ENCODE peak calls at places on chromosomes 11 and 22, in five cellular contexts. C is body of pancreas, J is GM23338, W is AG09309, S is AG10803. U is an unnamed sample.

GRCh38 chr11:109867784-109868183 is 225.4 kb upstream of the ZC3H12C start:
- DNase-seq in C (no peak), J (no peak), W (no peak), S (no peak), U (no peak)

GRCh38 chr22:35742342-35743100 is 24.8 kb downstream of the APOL5 start:
- DNase-seq in C (no peak), J (no peak), W (peak; percentile 46), S (peak; percentile 85), U (peak; percentile 83)

GRCh38 chr11:76443254-76443935 is 1.4 kb upstream of the EMSY start:
- DNase-seq in C (no peak), J (no peak), W (no peak), S (no peak), U (no peak)

GRCh38 chr11:132245558-132246385 is 875.4 kb downstream of the NTM start:
- DNase-seq in C (no peak), J (peak; percentile 48), W (no peak), S (no peak), U (no peak)

GRCh38 chr11:71263391-71263790 is 11.0 kb upstream of the SHANK2 start:
- DNase-seq in C (no peak), J (no peak), W (no peak), S (peak; percentile 38), U (no peak)

GRCh38 chr22:44530106-44530505 is 32.1 kb upstream of the RTL6 start:
- DNase-seq in C (no peak), J (no peak), W (no peak), S (peak; percentile 49), U (no peak)

GRCh38 chr11:126410649-126411048 is 55.2 kb downstream of the ST3GAL4 start:
- DNase-seq in C (no peak), J (no peak), W (no peak), S (peak; percentile 75), U (no peak)

GRCh38 chr11:124752471-124753100 is 531 bp upstream of the VSIG2 start:
- DNase-seq in C (no peak), J (peak; percentile 60), W (no peak), S (no peak), U (no peak)

GRCh38 chr11:57375490-57375889 is 5.5 kb downstream of the PRG3 start:
- DNase-seq in C (no peak), J (no peak), W (no peak), S (no peak), U (no peak)

GRCh38 chr11:75280227-75280671 is 39.7 kb downstream of the TPBGL start:
- DNase-seq in C (peak; percentile 82), J (peak; percentile 92), W (no peak), S (peak; percentile 54), U (peak; percentile 23)

GRCh38 chr11:71252782-71253730 is 679 bp upstream of the SHANK2 start:
- DNase-seq in C (peak; percentile 73), J (peak; percentile 85), W (peak; percentile 27), S (peak; percentile 63), U (peak; percentile 18)

GRCh38 chr22:46233231-46233630 is 16.9 kb downstream of the CDPF1 start:
- DNase-seq in C (peak; percentile 75), J (no peak), W (no peak), S (peak; percentile 41), U (no peak)

GRCh38 chr11:93236741-93237675 is 39.2 kb upstream of the SLC36A4 start:
- DNase-seq in C (peak; percentile 51), J (peak; percentile 80), W (peak; percentile 8), S (peak; percentile 36), U (peak; percentile 28)

GRCh38 chr11:9850224-9850895 is 186.5 kb downstream of the SWAP70 start:
- DNase-seq in C (no peak), J (no peak), W (no peak), S (peak; percentile 84), U (no peak)

GRCh38 chr11:8442301-8442700 is 151.7 kb downstream of the STK33 start:
- DNase-seq in C (no peak), J (peak; percentile 27), W (no peak), S (no peak), U (no peak)

GRCh38 chr22:29994027-29994715 is 86.1 kb upstream of the HORMAD2 start:
- DNase-seq in C (no peak), J (no peak), W (no peak), S (peak; percentile 71), U (peak; percentile 22)

GRCh38 chr11:118211006-118211405 is 13.8 kb downstream of the JAML start:
- DNase-seq in C (no peak), J (peak; percentile 77), W (no peak), S (peak; percentile 70), U (no peak)

GRCh38 chr11:112884012-112884767 is 77.0 kb upstream of the NCAM1 start:
- DNase-seq in C (no peak), J (no peak), W (no peak), S (peak; percentile 23), U (no peak)

GRCh38 chr11:6817668-6818067 is 18.2 kb upstream of the OR6A2 start:
- DNase-seq in C (no peak), J (peak; percentile 70), W (no peak), S (no peak), U (no peak)

GRCh38 chr11:134637091-134638015 is 225.3 kb upstream of the B3GAT1 start:
- DNase-seq in C (no peak), J (no peak), W (no peak), S (no peak), U (no peak)

GRCh38 chr22:29343313-29343805 is 27.9 kb upstream of the RASL10A start:
- DNase-seq in C (peak; percentile 92), J (no peak), W (peak; percentile 25), S (peak; percentile 78), U (peak; percentile 59)

GRCh38 chr22:45216133-45217003 is 24.3 kb downstream of the KIAA0930 start:
- DNase-seq in C (peak; percentile 79), J (peak; percentile 68), W (no peak), S (no peak), U (no peak)

GRCh38 chr11:6625832-6626420 is 6.7 kb upstream of the TPP1 start:
- DNase-seq in C (no peak), J (no peak), W (no peak), S (no peak), U (no peak)

GRCh38 chr22:40642316-40642715 is 5.8 kb upstream of the MRTFA start:
- DNase-seq in C (no peak), J (no peak), W (no peak), S (no peak), U (no peak)

GRCh38 chr11:1382831-1383607 is 6.7 kb upstream of the BRSK2 start:
- DNase-seq in C (peak; percentile 85), J (peak; percentile 81), W (no peak), S (peak; percentile 48), U (no peak)

GRCh38 chr22:30398685-30399680 is 2.2 kb downstream of the SEC14L2 start:
- DNase-seq in C (no peak), J (no peak), W (no peak), S (no peak), U (no peak)

GRCh38 chr11:71153005-71153395 is 99.4 kb downstream of the SHANK2 start:
- DNase-seq in C (peak; percentile 60), J (peak; percentile 26), W (no peak), S (no peak), U (no peak)

GRCh38 chr11:38256436-38256835 is 1658.4 kb upstream of the RAG2 start:
- DNase-seq in C (no peak), J (peak; percentile 26), W (no peak), S (no peak), U (no peak)

GRCh38 chr22:35838849-35839646 is 121.4 kb downstream of the APOL5 start:
- DNase-seq in C (peak; percentile 17), J (peak; percentile 70), W (peak; percentile 61), S (peak; percentile 77), U (peak; percentile 54)

GRCh38 chr11:27084407-27084985 is 43.9 kb downstream of the BBOX1 start:
- DNase-seq in C (no peak), J (peak; percentile 19), W (peak; percentile 7), S (peak; percentile 30), U (peak; percentile 60)

GRCh38 chr22:19325296-19325950 is 33.9 kb upstream of the CLTCL1 start:
- DNase-seq in C (no peak), J (no peak), W (no peak), S (peak; percentile 10), U (no peak)

GRCh38 chr11:128692750-128693578 is 908 bp upstream of the FLI1 start:
- DNase-seq in C (no peak), J (peak; percentile 63), W (no peak), S (peak; percentile 50), U (no peak)

GRCh38 chr22:20589614-20590476 is 82.4 kb downstream of the MED15 start:
- DNase-seq in C (no peak), J (no peak), W (no peak), S (no peak), U (no peak)

GRCh38 chr11:10500757-10501684 is 40.0 kb downstream of the RNF141 start:
- DNase-seq in C (no peak), J (no peak), W (no peak), S (no peak), U (no peak)

GRCh38 chr11:101862410-101863233 is 52.2 kb upstream of the CEP126 start:
- DNase-seq in C (no peak), J (peak; percentile 79), W (peak; percentile 77), S (peak; percentile 91), U (peak; percentile 47)
- TF ChIP-seq CTCF in C (no peak), J (peak; percentile 79), W (peak; percentile 71), S (peak; percentile 74), U (peak; percentile 76)

GRCh38 chr11:46350695-46351094 is 3.4 kb downstream of the DGKZ start:
- DNase-seq in C (no peak), J (no peak), W (no peak), S (no peak), U (no peak)

GRCh38 chr11:46347637-46348311 is 511 bp downstream of the DGKZ start:
- DNase-seq in C (peak; percentile 46), J (no peak), W (no peak), S (no peak), U (no peak)

GRCh38 chr11:46346886-46347636 is at the start of gene DGKZ:
- DNase-seq in C (peak; percentile 92), J (peak; percentile 80), W (no peak), S (peak; percentile 78), U (peak; percentile 35)

GRCh38 chr11:46348566-46348981 is 1.3 kb downstream of the DGKZ start:
- DNase-seq in C (peak; percentile 66), J (no peak), W (no peak), S (no peak), U (no peak)

GRCh38 chr11:46348986-46349401 is 1.7 kb downstream of the DGKZ start:
- DNase-seq in C (no peak), J (no peak), W (no peak), S (no peak), U (no peak)
- H3K4me3 ChIP-seq in C (no peak overlapping the region), J (peak overlapping the region; percentile 80), W (no peak overlapping the region), S (peak overlapping the region; percentile 3), U (no peak overlapping the region)

DNA sequence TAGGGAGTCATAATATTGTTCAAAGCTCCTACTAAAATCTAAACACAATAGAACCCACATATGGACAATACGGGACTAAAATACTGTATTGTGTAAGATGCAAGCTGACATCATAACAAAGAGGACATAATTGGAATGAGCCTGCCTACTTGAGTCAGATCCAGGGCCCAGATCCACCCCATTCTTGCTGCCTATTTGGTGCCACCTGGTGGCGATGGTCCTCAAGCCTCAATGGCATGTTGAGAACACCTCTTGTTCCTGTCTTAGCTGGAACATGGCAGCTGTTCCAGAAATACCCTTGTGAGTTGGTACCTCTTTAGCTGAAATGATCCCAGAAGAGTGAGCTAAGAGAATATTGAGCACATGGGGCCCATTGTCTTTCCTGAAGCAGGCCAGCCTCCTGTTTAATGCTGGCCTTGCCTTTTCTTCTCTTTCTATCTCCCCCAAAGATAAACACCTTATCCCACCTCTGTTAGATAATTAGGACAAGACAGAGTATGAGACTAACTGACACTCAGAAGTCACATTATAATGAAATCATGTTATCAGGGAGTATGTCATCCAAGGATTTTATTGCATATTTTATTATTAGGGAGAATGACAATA is 680.9 kb upstream of the ANO5 start:
- DNase-seq in C (peak; percentile 83), J (peak; percentile 90), W (no peak), S (peak; percentile 20), U (peak; percentile 40)
- TF ChIP-seq CTCF in C (peak; percentile 58), J (peak; percentile 95), W (no peak), S (peak; percentile 23), U (peak; percentile 71)

GRCh38 chr11:85718126-85718943 is 32.3 kb upstream of the CCDC89 start:
- DNase-seq in C (no peak), J (no peak), W (no peak), S (no peak), U (no peak)
- H3K4me3 ChIP-seq in C (no peak overlapping the region), J (peak overlapping the region; percentile 21), W (peak overlapping the region; percentile 34), S (peak overlapping the region; percentile 62), U (peak overlapping the region; percentile 45)

U was measured in astrocyte of the cerebellum.